ENCODE peak calls at places on chromosomes 3 and 15, in nine cellular contexts. U is A172; D is SHP77 treated with DMSO at 0.1 percent for 48 hours; T is activated T-cell treated with anti-CD3 and anti-CD28 coated beads, Interleukin-2, amount 50 U/mL, for 48 hours; B is adipocyte; H is NCI-H774; G is Caki2; K is GM12892; C is ecto neural progenitor cell. X is an unnamed sample.

GRCh38 chr3:141373768-141374526 is 5.6 kb downstream of the ZBTB38 start:
- DNase-seq in U (peak), D (no peak), T (no peak), B (no peak), H (no peak), G (no peak), K (no peak), C (no peak), X (no peak)

GRCh38 chr3:11541321-11542303 is 102.1 kb downstream of the VGLL4 start:
- DNase-seq in U (no peak), D (no peak), T (no peak), B (no peak), H (no peak), G (no peak), K (no peak), C (no peak), X (no peak)

GRCh38 chr3:12796171-12797123 is at the start of gene CAND2:
- DNase-seq in U (no peak), D (peak), T (peak), B (peak), H (peak), G (no peak), K (no peak), C (peak), X (peak)

GRCh38 chr15:101482526-101483371 is 6.8 kb downstream of the PCSK6 start:
- DNase-seq in U (peak), D (no peak), T (no peak), B (no peak), H (no peak), G (no peak), K (no peak), C (no peak), X (no peak)

GRCh38 chr3:84108442-84108971 is 850.3 kb upstream of the CADM2 start:
- DNase-seq in U (peak), D (no peak), T (no peak), B (peak), H (no peak), G (peak), K (no peak), C (no peak), X (no peak)

GRCh38 chr3:172449468-172450149 is 1.4 kb upstream of the GHSR start:
- DNase-seq in U (no peak), D (no peak), T (peak), B (peak), H (no peak), G (peak), K (no peak), C (peak), X (no peak)

GRCh38 chr3:46293991-46294833 is 52.0 kb downstream of the CCR3 start:
- DNase-seq in U (no peak), D (no peak), T (peak), B (no peak), H (no peak), G (no peak), K (no peak), C (no peak), X (no peak)

GRCh38 chr3:177320765-177321247 is 123.5 kb upstream of the TBL1XR1 start:
- DNase-seq in U (no peak), D (no peak), T (no peak), B (peak), H (no peak), G (peak), K (no peak), C (no peak), X (no peak)

GRCh38 chr3:52670621-52671521 is 14.8 kb downstream of the PBRM1 start:
- DNase-seq in U (peak), D (no peak), T (peak), B (peak), H (no peak), G (peak), K (no peak), C (no peak), X (peak)

GRCh38 chr3:11566916-11567315 is 76.8 kb downstream of the VGLL4 start:
- DNase-seq in U (no peak), D (no peak), T (no peak), B (no peak), H (no peak), G (no peak), K (no peak), C (no peak), X (no peak)

GRCh38 chr3:15055019-15055557 is 10.0 kb downstream of the MRPS25 start:
- DNase-seq in U (peak), D (no peak), T (peak), B (peak), H (no peak), G (no peak), K (peak), C (no peak), X (no peak)

GRCh38 chr15:97680606-97681220 is 279.8 kb upstream of the ARRDC4 start:
- DNase-seq in U (no peak), D (no peak), T (no peak), B (no peak), H (no peak), G (no peak), K (no peak), C (no peak), X (no peak)

GRCh38 chr3:121976727-121977126 is 45.3 kb downstream of the ILDR1 start:
- DNase-seq in U (no peak), D (no peak), T (no peak), B (no peak), H (peak), G (no peak), K (no peak), C (no peak), X (no peak)

GRCh38 chr3:157876556-157876955 is 229.7 kb downstream of the SHOX2 start:
- DNase-seq in U (no peak), D (no peak), T (no peak), B (no peak), H (no peak), G (no peak), K (no peak), C (no peak), X (no peak)

GRCh38 chr3:53633197-53633787 is 138.9 kb downstream of the CACNA1D start:
- DNase-seq in U (no peak), D (no peak), T (no peak), B (no peak), H (no peak), G (no peak), K (no peak), C (no peak), X (no peak)

GRCh38 chr3:190092250-190092649 is 28.4 kb downstream of the P3H2 start:
- DNase-seq in U (peak), D (no peak), T (no peak), B (peak), H (no peak), G (no peak), K (no peak), C (no peak), X (no peak)

GRCh38 chr3:37590328-37591079 is 271.2 kb upstream of the CTDSPL start:
- DNase-seq in U (peak), D (no peak), T (no peak), B (no peak), H (no peak), G (no peak), K (no peak), C (no peak), X (no peak)

GRCh38 chr3:188262913-188263683 is 109.1 kb downstream of the LPP start:
- DNase-seq in U (peak), D (peak), T (no peak), B (peak), H (no peak), G (no peak), K (no peak), C (no peak), X (no peak)

GRCh38 chr3:32403663-32404062 is 12.0 kb downstream of the CMTM7 start:
- DNase-seq in U (no peak), D (peak), T (no peak), B (no peak), H (no peak), G (no peak), K (no peak), C (no peak), X (no peak)

GRCh38 chr15:47412802-47413201 is 304.5 kb upstream of the SEMA6D start:
- DNase-seq in U (no peak), D (no peak), T (no peak), B (no peak), H (no peak), G (no peak), K (no peak), C (no peak), X (no peak)

GRCh38 chr15:36066757-36067156 is 512.7 kb upstream of the CDIN1 start:
- DNase-seq in U (no peak), D (no peak), T (no peak), B (no peak), H (no peak), G (no peak), K (no peak), C (peak), X (no peak)

GRCh38 chr3:190601597-190601996 is 87.7 kb downstream of the IL1RAP start:
- DNase-seq in U (no peak), D (no peak), T (no peak), B (no peak), H (no peak), G (no peak), K (no peak), C (no peak), X (no peak)

GRCh38 chr3:133574260-133574881 is 885 bp downstream of the CDV3 start:
- DNase-seq in U (peak), D (no peak), T (peak), B (peak), H (no peak), G (peak), K (peak), C (peak), X (peak)

GRCh38 chr3:63706321-63707085 is 54.0 kb downstream of the SNTN start:
- DNase-seq in U (no peak), D (no peak), T (no peak), B (peak), H (no peak), G (peak), K (no peak), C (no peak), X (no peak)

GRCh38 chr15:92653836-92654524 is 1.6 kb downstream of the FAM174B start:
- DNase-seq in U (no peak), D (peak), T (no peak), B (no peak), H (peak), G (peak), K (no peak), C (peak), X (peak)

GRCh38 chr3:58041826-58042324 is 33.7 kb downstream of the FLNB start:
- DNase-seq in U (peak), D (no peak), T (no peak), B (peak), H (no peak), G (peak), K (peak), C (no peak), X (no peak)

GRCh38 chr3:136982520-136983138 is 24.8 kb downstream of the IL20RB start:
- DNase-seq in U (no peak), D (no peak), T (no peak), B (no peak), H (no peak), G (no peak), K (no peak), C (no peak), X (no peak)

GRCh38 chr3:178562143-178562868 is 26.1 kb downstream of the KCNMB2 start:
- DNase-seq in U (peak), D (no peak), T (no peak), B (peak), H (no peak), G (peak), K (no peak), C (no peak), X (no peak)

GRCh38 chr3:183008303-183008702 is 28.0 kb upstream of the DCUN1D1 start:
- DNase-seq in U (no peak), D (no peak), T (no peak), B (no peak), H (no peak), G (no peak), K (no peak), C (no peak), X (no peak)

GRCh38 chr3:16881896-16882645 is 2.7 kb upstream of the PLCL2 start:
- DNase-seq in U (no peak), D (no peak), T (no peak), B (peak), H (no peak), G (no peak), K (no peak), C (no peak), X (no peak)

GRCh38 chr3:19573644-19574043 is 360.4 kb downstream of the EFHB start:
- DNase-seq in U (no peak), D (no peak), T (no peak), B (no peak), H (no peak), G (no peak), K (no peak), C (no peak), X (no peak)

GRCh38 chr3:122533931-122534334 is 19.2 kb upstream of the KPNA1 start:
- DNase-seq in U (peak), D (no peak), T (peak), B (peak), H (no peak), G (peak), K (peak), C (no peak), X (no peak)

GRCh38 chr15:51814616-51815015 is 14.8 kb upstream of the TMOD3 start:
- DNase-seq in U (peak), D (no peak), T (no peak), B (no peak), H (no peak), G (no peak), K (no peak), C (no peak), X (no peak)

GRCh38 chr15:78065973-78066946 is 11.3 kb downstream of the TBC1D2B start:
- DNase-seq in U (no peak), D (no peak), T (no peak), B (no peak), H (no peak), G (no peak), K (no peak), C (no peak), X (no peak)